ENCODE peak calls at places on chromosome 22, in six cellular contexts. L is H9, D is astrocyte of the spinal cord, Z is HFF-Myc, F is cardiac fibroblast, R is fibroblast of pulmonary artery. K is an unnamed sample.

GRCh38 chr22:20566420-20567260 is 59.2 kb downstream of the MED15 start:
- DNase-seq in L (no peak), D (peak; percentile 77), Z (no peak), F (peak; percentile 88), R (peak; percentile 64), K (no peak)

GRCh38 chr22:38230108-38230825 is 28.5 kb downstream of the MAFF start:
- DNase-seq in L (peak; percentile 70), D (no peak), Z (peak; percentile 44), F (peak; percentile 82), R (peak; percentile 72), K (no peak)

GRCh38 chr22:22398530-22399327 is 109.8 kb downstream of the ZNF280B start:
- DNase-seq in L (no peak), D (no peak), Z (no peak), F (no peak), R (no peak), K (no peak)

GRCh38 chr22:38203855-38204497 is 2.2 kb downstream of the MAFF start:
- DNase-seq in L (no peak), D (peak; percentile 51), Z (no peak), F (no peak), R (peak; percentile 36), K (no peak)

GRCh38 chr22:24953294-24954113 is 988 bp downstream of the KIAA1671 start:
- DNase-seq in L (no peak), D (no peak), Z (no peak), F (no peak), R (no peak), K (no peak)

GRCh38 chr22:46625113-46625842 is 5.1 kb downstream of the GRAMD4 start:
- DNase-seq in L (no peak), D (no peak), Z (no peak), F (no peak), R (no peak), K (no peak)

GRCh38 chr22:19879248-19879575 is 24.5 kb upstream of the GNB1L start:
- DNase-seq in L (peak; percentile 29), D (no peak), Z (no peak), F (no peak), R (no peak), K (no peak)

GRCh38 chr22:49093192-49093880 is 734.3 kb downstream of the BRD1 start:
- DNase-seq in L (no peak), D (no peak), Z (no peak), F (no peak), R (no peak), K (no peak)

DNA sequence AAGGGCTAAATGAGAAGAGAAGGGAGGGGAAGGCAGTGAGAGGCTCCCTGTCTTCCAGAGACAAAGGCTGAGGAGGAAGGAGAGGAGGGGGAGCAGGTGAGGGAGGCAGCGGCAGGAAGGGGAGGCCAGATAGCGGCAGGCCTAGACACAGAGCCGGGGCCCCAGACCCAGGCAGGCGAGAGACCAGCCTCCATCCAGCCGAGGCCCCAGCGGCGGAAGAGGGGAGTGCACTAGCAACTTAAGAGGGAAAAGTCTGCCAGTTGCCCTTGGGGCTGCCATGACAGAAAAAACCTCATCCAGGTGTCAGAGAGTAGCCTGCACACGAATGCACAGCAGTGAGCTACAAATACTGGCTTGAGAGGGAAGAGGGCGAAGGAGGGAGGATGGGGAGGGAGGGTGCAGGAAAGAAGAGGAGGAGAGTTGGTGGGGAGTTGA is 46.7 kb downstream of the IGLL1 start:
- DNase-seq in L (peak; percentile 88), D (no peak), Z (no peak), F (peak; percentile 52), R (peak; percentile 46), K (peak; percentile 67)
- TF ChIP-seq CTCF in L (peak; percentile 71), D (peak; percentile 61), Z (peak; percentile 22), F (peak; percentile 26), R (peak; percentile 46), K (peak; percentile 66)

DNA sequence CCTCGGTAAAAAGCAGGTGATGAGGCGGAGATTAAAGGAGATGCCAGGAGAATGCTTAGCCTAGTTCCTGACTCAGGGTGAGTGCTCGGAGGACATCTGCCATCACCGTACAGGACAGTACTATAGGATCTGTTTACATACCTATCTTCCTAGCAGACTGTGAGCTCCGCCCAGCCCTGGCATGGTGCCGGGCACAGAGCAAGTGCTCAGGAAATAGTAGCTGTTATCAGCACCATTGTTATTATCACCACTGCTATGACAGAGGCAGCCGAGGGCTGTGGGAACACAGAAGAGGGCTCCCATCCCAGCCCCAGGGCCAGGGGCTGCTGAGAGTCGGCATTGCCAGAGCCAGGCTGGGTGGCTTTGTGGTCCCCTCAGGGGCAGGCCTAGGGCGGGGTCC is 642 bp upstream of the SEPTIN3 start:
- DNase-seq in L (no peak), D (no peak), Z (no peak), F (peak; percentile 31), R (peak; percentile 38), K (no peak)
- TF ChIP-seq CTCF in L (no peak), D (no peak), Z (no peak), F (no peak), R (no peak), K (no peak)

DNA sequence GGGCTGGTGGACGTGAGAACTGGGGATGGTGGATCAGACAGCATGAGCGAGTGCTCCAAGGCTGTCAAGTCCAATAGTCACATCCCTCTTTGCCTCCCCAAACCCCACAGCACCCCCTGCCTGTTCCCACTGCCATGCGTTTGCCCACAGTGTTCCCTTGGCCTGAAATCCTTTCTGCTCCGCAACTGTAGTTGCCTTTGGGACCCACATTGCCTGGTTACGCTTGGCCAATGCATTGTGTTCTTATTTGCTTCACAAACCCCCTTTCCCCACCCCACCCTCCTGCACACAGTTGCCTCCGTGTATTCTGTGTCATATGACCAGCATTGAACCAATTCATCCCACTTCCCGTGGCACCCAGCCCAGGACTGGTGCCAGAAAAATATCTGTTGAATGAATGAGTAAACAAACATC is 2.1 kb upstream of the KIAA0930 start:
- DNase-seq in L (no peak), D (no peak), Z (no peak), F (peak; percentile 35), R (peak; percentile 44), K (no peak)
- TF ChIP-seq CTCF in L (peak; percentile 38), D (peak; percentile 23), Z (peak; percentile 18), F (peak; percentile 14), R (peak; percentile 12), K (no peak)

GRCh38 chr22:40478456-40479125 is 108.2 kb downstream of the SGSM3 start:
- DNase-seq in L (no peak), D (no peak), Z (no peak), F (no peak), R (no peak), K (no peak)

GRCh38 chr22:40480996-40481395 is 110.6 kb downstream of the SGSM3 start:
- DNase-seq in L (no peak), D (no peak), Z (no peak), F (no peak), R (no peak), K (no peak)

GRCh38 chr22:40479887-40480538 is 109.6 kb downstream of the SGSM3 start:
- DNase-seq in L (no peak), D (no peak), Z (no peak), F (peak; percentile 39), R (peak; percentile 60), K (no peak)

GRCh38 chr22:40477683-40478348 is 107.4 kb downstream of the SGSM3 start:
- DNase-seq in L (no peak), D (no peak), Z (no peak), F (no peak), R (no peak), K (no peak)

DNA sequence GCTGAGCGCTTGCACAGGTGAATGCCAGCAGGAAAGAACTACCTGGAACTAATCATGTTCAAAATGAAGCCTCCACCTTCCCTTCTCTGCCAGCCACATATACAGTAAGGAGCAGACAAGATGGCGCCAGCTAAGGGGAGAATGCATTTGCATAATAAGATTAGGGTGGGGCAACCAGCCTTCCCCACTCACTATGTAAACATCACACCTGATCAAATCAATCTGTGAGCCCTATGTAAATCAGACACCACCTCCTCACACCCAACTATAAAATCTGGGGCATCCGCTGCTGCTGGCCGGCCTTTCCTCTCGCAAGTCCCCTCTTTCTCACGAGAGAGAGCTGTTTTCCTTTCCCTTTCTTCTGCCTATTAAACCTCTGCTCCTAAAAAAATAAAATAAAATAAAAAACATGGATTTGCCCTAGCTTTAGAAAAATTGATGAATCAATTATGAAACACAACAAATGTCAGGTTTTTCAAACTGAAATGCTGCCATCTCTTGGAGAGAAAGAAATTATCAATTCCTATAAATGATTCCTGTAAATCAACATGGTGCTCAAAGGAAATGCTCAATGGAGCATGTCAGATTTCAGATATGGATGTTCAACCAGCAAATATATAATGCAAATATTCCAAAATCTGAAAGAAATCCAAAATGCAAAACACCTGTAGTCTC is 108.9 kb downstream of the SGSM3 start:
- DNase-seq in L (no peak), D (no peak), Z (no peak), F (no peak), R (no peak), K (no peak)
- TF ChIP-seq CTCF in L (no peak), D (no peak), Z (no peak), F (no peak), R (no peak), K (no peak)

DNA sequence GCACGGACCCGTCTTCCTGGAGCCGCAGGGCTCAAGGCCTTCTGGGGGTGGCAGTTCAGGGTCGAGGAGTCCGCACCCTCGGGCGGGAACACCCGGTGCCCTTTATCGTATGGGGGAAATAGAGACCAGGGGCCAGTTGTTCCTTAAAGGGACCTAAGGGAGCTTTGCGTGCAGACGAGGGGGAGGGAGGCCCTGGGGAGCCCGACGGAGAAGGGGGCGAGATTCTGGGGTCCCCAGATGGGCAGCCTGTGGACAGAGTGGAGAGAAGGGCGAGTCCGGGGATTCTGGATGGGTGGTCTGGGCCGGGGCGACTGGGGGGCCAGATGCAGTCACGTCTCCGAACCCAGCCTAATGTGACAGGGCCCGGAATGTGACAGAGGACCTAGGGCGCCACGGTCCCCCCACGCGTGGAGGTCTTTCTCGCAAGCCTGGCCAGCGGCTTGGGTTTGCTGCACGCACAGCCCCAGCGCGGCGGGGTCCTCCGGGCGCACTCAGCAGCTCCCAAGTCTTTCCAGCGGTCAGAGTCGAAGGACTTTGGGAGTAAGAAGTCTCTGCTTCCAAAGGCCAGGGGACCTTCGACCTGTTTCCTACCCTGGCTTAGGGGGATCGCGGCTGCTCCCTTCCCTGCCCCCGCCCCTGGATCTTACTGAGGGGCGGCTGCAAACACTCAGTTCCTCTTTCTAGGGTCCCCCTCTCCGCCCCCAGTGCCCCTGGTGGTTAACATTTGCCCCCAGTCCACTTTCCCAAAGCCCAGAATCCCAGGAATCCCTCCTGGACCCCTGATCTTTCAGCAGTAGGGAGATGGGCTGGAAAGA is 542 bp downstream of the TUBA8 start:
- DNase-seq in L (no peak), D (no peak), Z (no peak), F (no peak), R (no peak), K (no peak)
- TF ChIP-seq CTCF in L (no peak), D (no peak), Z (no peak), F (no peak), R (no peak), K (no peak)

GRCh38 chr22:31243339-31244043 is 31.4 kb downstream of the LIMK2 start:
- DNase-seq in L (no peak), D (peak; percentile 52), Z (no peak), F (no peak), R (peak; percentile 50), K (no peak)
- TF ChIP-seq CTCF in L (no peak), D (no peak), Z (no peak), F (no peak), R (no peak), K (no peak)